ENCODE peak calls at places on chromosomes 16 and 17, in ten cellular contexts. K, Z, C, R, A, E, I, N, P and Y are unnamed samples.

GRCh38 chr17:56930739-56931337 is 17.0 kb upstream of the TRIM25 start:
- DNase-seq in K (no peak), Z (no peak), C (no peak), R (no peak), A (no peak), E (no peak), I (no peak), N (no peak), P (no peak), Y (no peak)

GRCh38 chr17:17029938-17030337 is 12.3 kb upstream of the MPRIP start:
- DNase-seq in K (no peak), Z (no peak), C (no peak), R (no peak), A (no peak), E (no peak), I (no peak), N (no peak), P (no peak), Y (no peak)

GRCh38 chr17:65366102-65366844 is 195.2 kb downstream of the AXIN2 start:
- DNase-seq in K (no peak), Z (no peak), C (no peak), R (no peak), A (no peak), E (no peak), I (no peak), N (no peak), P (no peak), Y (no peak)

GRCh38 chr17:78999056-78999768 is 10.4 kb downstream of the CANT1 start:
- DNase-seq in K (no peak), Z (no peak), C (no peak), R (no peak), A (no peak), E (no peak), I (no peak), N (no peak), P (no peak), Y (no peak)

GRCh38 chr16:68059804-68060203 is 25.4 kb upstream of the NFATC3 start:
- DNase-seq in K (no peak), Z (no peak), C (no peak), R (no peak), A (no peak), E (no peak), I (no peak), N (no peak), P (no peak), Y (no peak)

GRCh38 chr17:67672592-67672991 is 45.1 kb upstream of the NOL11 start:
- DNase-seq in K (no peak), Z (no peak), C (no peak), R (no peak), A (no peak), E (no peak), I (no peak), N (no peak), P (no peak), Y (no peak)

GRCh38 chr16:86975445-86975844 is 341.7 kb downstream of the C16orf95 start:
- DNase-seq in K (peak; percentile 98), Z (peak; percentile 87), C (no peak), R (peak; percentile 5), A (no peak), E (peak; percentile 31), I (peak; percentile 98), N (no peak), P (peak; percentile 89), Y (peak; percentile 96)

GRCh38 chr17:30805944-30806456 is 18.5 kb downstream of the CRLF3 start:
- DNase-seq in K (no peak), Z (no peak), C (no peak), R (no peak), A (no peak), E (no peak), I (no peak), N (no peak), P (no peak), Y (no peak)

GRCh38 chr17:18041776-18042175 is 2.6 kb downstream of the GID4 start:
- DNase-seq in K (peak; percentile 26), Z (no peak), C (no peak), R (no peak), A (no peak), E (no peak), I (peak; percentile 13), N (no peak), P (peak; percentile 44), Y (no peak)

GRCh38 chr16:88315543-88316105 is 67.1 kb upstream of the ZNF469 start:
- DNase-seq in K (peak; percentile 81), Z (no peak), C (no peak), R (no peak), A (no peak), E (peak; percentile 69), I (peak; percentile 55), N (no peak), P (peak; percentile 69), Y (peak; percentile 82)

GRCh38 chr17:68293490-68294195 is 2.3 kb downstream of the ARSG start:
- DNase-seq in K (no peak), Z (no peak), C (no peak), R (no peak), A (no peak), E (no peak), I (no peak), N (no peak), P (no peak), Y (no peak)

GRCh38 chr17:74202879-74203432 is 522 bp upstream of the RPL38 start:
- DNase-seq in K (no peak), Z (no peak), C (no peak), R (no peak), A (no peak), E (no peak), I (no peak), N (no peak), P (no peak), Y (no peak)

GRCh38 chr17:49962599-49963276 is 6.3 kb upstream of the DLX4 start:
- DNase-seq in K (no peak), Z (no peak), C (no peak), R (no peak), A (no peak), E (no peak), I (no peak), N (no peak), P (no peak), Y (no peak)

GRCh38 chr16:54654429-54654828 is 276.2 kb upstream of the IRX5 start:
- DNase-seq in K (no peak), Z (no peak), C (no peak), R (peak; percentile 36), A (no peak), E (no peak), I (no peak), N (no peak), P (peak; percentile 43), Y (no peak)

GRCh38 chr17:2710804-2711607 is 558 bp downstream of the CLUH start:
- DNase-seq in K (no peak), Z (peak; percentile 55), C (no peak), R (no peak), A (no peak), E (no peak), I (no peak), N (no peak), P (no peak), Y (no peak)

GRCh38 chr16:69566437-69567030 is 768 bp downstream of the NFAT5 start:
- DNase-seq in K (peak; percentile 72), Z (peak; percentile 81), C (peak; percentile 70), R (no peak), A (no peak), E (no peak), I (peak; percentile 21), N (peak; percentile 22), P (peak; percentile 62), Y (peak; percentile 36)

GRCh38 chr17:78974635-78975591 is 4.8 kb downstream of the LGALS3BP start:
- DNase-seq in K (no peak), Z (peak; percentile 28), C (no peak), R (peak; percentile 42), A (no peak), E (peak; percentile 66), I (peak; percentile 75), N (peak; percentile 72), P (peak; percentile 39), Y (no peak)

GRCh38 chr17:66625321-66625767 is 209.6 kb upstream of the CACNG5 start:
- DNase-seq in K (peak; percentile 47), Z (peak; percentile 62), C (no peak), R (peak; percentile 72), A (no peak), E (peak; percentile 36), I (peak; percentile 41), N (no peak), P (peak; percentile 36), Y (peak; percentile 54)

GRCh38 chr17:66177048-66177447 is 14.9 kb downstream of the CEP112 start:
- DNase-seq in K (no peak), Z (no peak), C (no peak), R (no peak), A (no peak), E (no peak), I (no peak), N (no peak), P (no peak), Y (peak; percentile 39)